ENCODE peak calls at places on chromosomes 3 and 15, in six cellular contexts. P, N, T, E, G and A are unnamed samples.
A peak's percentile ranks its signal among the peaks of the same experiment; 100 is the strongest.

GRCh38 chr3:156553705-156554356 is 1.1 kb downstream of the SSR3 start:
- DNase-seq in P (no peak), G (peak; percentile 75), E (no peak), T (no peak), N (peak; percentile 24), A (no peak)

GRCh38 chr15:70308011-70308761 is 210.5 kb upstream of the TLE3 start:
- DNase-seq in P (no peak), T (no peak), E (no peak), N (no peak), G (no peak), A (peak; percentile 67)

GRCh38 chr3:71489315-71489761 is 94.2 kb downstream of the FOXP1 start:
- DNase-seq in N (no peak), G (no peak), E (no peak), T (no peak), P (no peak), A (no peak)

GRCh38 chr3:175193815-175194518 is 334.8 kb downstream of the NAALADL2 start:
- DNase-seq in G (no peak), N (no peak), E (no peak), P (no peak), T (no peak), A (peak; percentile 11)

GRCh38 chr15:85579011-85579701 is 198.8 kb downstream of the AKAP13 start:
- DNase-seq in G (peak; percentile 35), E (no peak), N (no peak), P (peak; percentile 42), T (no peak), A (no peak)

GRCh38 chr3:61521229-61521628 is 40.1 kb upstream of the PTPRG start:
- DNase-seq in E (no peak), T (no peak), N (no peak), P (no peak), G (no peak), A (peak; percentile 69)

GRCh38 chr15:78360426-78360825 is 20.3 kb downstream of the CRABP1 start:
- DNase-seq in P (peak; percentile 33), T (no peak), N (no peak), E (no peak), G (peak; percentile 71), A (no peak)

GRCh38 chr3:111617912-111618601 is 22.9 kb upstream of the ZBED2 start:
- DNase-seq in G (no peak), E (no peak), P (no peak), N (no peak), T (no peak), A (no peak)

GRCh38 chr3:36591959-36592358 is 172.4 kb downstream of the DCLK3 start:
- DNase-seq in T (no peak), G (peak; percentile 5), P (no peak), N (no peak), E (no peak), A (no peak)

GRCh38 chr3:186208328-186208989 is 99.6 kb upstream of the ETV5 start:
- DNase-seq in N (peak; percentile 69), T (no peak), E (no peak), G (no peak), P (no peak), A (no peak)

GRCh38 chr3:136134091-136134490 is 62.0 kb downstream of the MSL2 start:
- DNase-seq in P (no peak), T (no peak), E (no peak), G (no peak), N (no peak), A (no peak)

GRCh38 chr3:89948008-89948407 is 840.6 kb downstream of the EPHA3 start:
- DNase-seq in E (no peak), N (no peak), G (no peak), P (peak; percentile 13), T (no peak), A (no peak)

GRCh38 chr15:33655488-33655887 is 312.8 kb upstream of the CHRM5 start:
- DNase-seq in E (no peak), G (no peak), N (no peak), P (no peak), T (no peak), A (no peak)

GRCh38 chr3:182608876-182609275 is 184.4 kb upstream of the ATP11B start:
- DNase-seq in T (no peak), N (no peak), E (no peak), P (no peak), G (no peak), A (no peak)

GRCh38 chr3:148953094-148953493 is 38.2 kb upstream of the GYG1 start:
- DNase-seq in N (no peak), P (no peak), T (no peak), E (no peak), G (no peak), A (no peak)
- TF ChIP-seq CTCF in N (no peak), P (no peak), T (no peak), E (no peak), G (no peak), A (no peak)

GRCh38 chr3:77324115-77324514 is 284.2 kb downstream of the ROBO2 start:
- DNase-seq in T (no peak), G (no peak), N (no peak), E (no peak), P (no peak), A (no peak)

GRCh38 chr3:77320514-77320913 is 280.6 kb downstream of the ROBO2 start:
- DNase-seq in G (peak; percentile 42), T (no peak), E (no peak), P (no peak), N (peak; percentile 37), A (no peak)

GRCh38 chr3:77321646-77322045 is 281.7 kb downstream of the ROBO2 start:
- DNase-seq in T (no peak), G (no peak), N (no peak), E (no peak), P (no peak), A (no peak)

GRCh38 chr3:77323616-77324015 is 283.7 kb downstream of the ROBO2 start:
- DNase-seq in N (no peak), T (no peak), E (no peak), G (no peak), P (no peak), A (no peak)

GRCh38 chr3:77319711-77320110 is 279.8 kb downstream of the ROBO2 start:
- DNase-seq in P (no peak), T (no peak), N (peak; percentile 1), E (no peak), G (no peak), A (no peak)
- TF ChIP-seq CTCF in P (no peak), T (no peak), N (peak; percentile 39), E (no peak), G (peak; percentile 15), A (no peak)

DNA sequence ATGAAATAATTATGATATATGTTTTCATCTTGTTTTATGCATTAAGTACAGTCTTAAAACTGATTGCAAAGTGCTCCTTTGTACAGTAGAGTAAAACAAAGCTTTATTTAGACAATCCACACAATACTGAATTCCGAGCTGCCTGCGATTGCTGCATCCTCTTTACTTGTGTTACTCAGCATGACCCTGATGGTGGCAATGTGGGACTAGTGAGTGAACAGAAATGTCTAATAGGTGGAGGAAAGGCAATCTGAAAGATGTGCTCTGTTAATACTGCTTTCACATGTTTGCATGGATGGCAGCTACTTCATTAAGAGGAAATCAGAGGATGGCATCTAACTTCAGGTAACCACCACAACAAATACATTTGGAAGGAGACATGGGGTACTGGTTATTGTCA is 930.4 kb upstream of the SEMA6D start:
- DNase-seq in T (no peak), N (no peak), P (peak; percentile 6), G (no peak), E (no peak), A (no peak)
- TF ChIP-seq CTCF in T (no peak), N (no peak), P (peak; percentile 32), G (no peak), E (no peak), A (no peak)

GRCh38 chr15:99104788-99105515 is at the start of gene SYNM:
- DNase-seq in E (peak; percentile 73), P (peak; percentile 72), G (peak; percentile 76), N (peak; percentile 38), T (peak; percentile 14), A (peak; percentile 90)
- TF ChIP-seq CTCF in E (peak; percentile 83), P (peak; percentile 91), G (peak; percentile 46), N (peak; percentile 61), T (no peak), A (peak; percentile 78)

DNA sequence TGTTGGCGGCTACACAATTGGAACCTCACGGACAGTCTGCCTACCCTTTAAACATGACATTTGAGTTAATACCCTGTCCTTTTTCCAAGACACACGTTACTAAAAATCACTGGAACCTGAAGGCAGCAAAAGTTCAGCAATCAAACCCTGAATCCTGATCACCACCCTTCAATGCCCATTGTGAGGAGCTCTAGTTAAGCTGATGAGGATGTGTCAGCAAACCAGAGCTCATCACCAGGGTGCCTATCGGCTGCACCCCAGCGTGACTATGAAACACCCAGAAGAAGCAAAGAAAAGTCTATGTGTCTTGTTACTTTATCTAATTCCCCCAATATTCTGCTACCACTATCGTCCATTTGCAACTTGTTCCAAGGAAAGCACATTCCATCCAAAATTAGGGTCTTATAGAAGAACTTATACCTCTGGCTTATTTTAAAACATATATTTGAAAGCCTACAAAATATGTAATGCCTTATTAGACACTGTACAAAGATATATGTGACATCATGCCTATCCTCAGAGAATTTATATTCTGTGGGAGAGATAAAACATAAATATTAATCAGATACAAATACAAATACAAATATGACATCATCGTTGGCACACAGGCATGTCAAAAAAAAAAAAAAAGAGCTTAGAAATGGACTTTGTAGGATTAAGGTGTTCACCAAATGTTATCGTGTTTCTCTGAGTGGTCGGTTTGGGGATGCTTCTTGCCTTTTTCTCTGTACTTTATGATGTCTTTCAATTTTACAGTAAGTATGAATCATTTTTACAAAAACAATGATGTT is 219.7 kb upstream of the SETMAR start:
- DNase-seq in P (no peak), T (no peak), N (no peak), G (no peak), E (no peak), A (no peak)
- TF ChIP-seq CTCF in P (no peak), T (no peak), N (no peak), G (no peak), E (no peak), A (no peak)

GRCh38 chr15:63122002-63122893 is 587 bp downstream of the LACTB start:
- DNase-seq in P (peak; percentile 84), G (peak; percentile 88), E (peak; percentile 74), N (peak; percentile 64), T (peak; percentile 82), A (peak; percentile 97)
- TF ChIP-seq CTCF in P (no peak), G (peak; percentile 7), E (peak; percentile 56), N (peak; percentile 21), T (no peak), A (no peak)

DNA sequence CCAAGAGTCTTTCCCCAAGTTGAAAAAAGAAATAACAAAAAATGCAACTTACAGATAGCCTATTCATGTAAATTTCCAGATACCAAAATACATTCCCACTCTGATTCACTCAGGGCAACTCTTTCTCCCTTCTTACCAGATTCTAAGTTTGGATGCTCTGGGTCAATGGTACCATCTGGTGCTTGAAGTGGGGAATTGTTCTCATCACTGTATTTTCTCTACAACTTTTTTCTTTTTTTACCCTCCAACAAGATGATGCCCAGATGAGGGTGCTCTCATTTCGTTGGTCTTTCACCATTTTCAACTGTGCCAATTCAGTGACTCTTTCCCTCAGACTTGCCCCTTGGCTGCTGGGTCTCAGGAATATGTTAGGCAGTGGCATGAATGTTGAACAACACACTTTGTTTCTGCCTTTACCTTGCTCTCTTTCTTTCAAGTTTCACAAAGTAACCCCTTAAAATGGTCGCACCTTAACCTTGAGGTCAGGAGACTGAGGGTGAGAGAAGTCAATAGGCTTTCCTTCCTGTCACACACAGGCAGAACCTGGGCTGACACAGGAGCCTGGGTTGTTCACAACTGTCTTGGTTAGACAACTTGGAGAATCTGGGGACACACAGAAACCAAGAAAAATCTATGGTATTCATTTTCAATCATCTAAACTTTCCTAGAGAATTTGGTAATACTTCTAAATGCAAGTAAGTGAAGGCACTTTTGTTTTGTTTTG is 330.7 kb upstream of the SLCO3A1 start:
- DNase-seq in N (no peak), T (no peak), P (peak; percentile 14), E (no peak), G (no peak), A (no peak)
- TF ChIP-seq CTCF in N (no peak), T (peak; percentile 18), P (peak; percentile 29), E (peak; percentile 35), G (peak; percentile 60), A (no peak)